ENCODE peak calls at places on chromosome 15, in ten cellular contexts. S is K562; X is PC-9; W is brain microvascular endothelial cell; F is upper lobe of left lung; H is body of pancreas; R is prostate gland; J is CD8-positive, alpha-beta memory T cell; D is adipocyte; A is thyroid gland. P is an unnamed sample. For H3K27me3, the result is how much of the 10 kb centered on the place peaks cover.

GRCh38 chr15:89749951-89750559 is 994 bp downstream of the MESP1 start:
- DNase-seq in W (no peak), R (no peak), J (no peak), H (peak), D (peak), A (peak), S (no peak), F (peak), X (no peak), P (no peak)

GRCh38 chr15:90650956-90651689 is 66.0 kb upstream of the BLM start:
- DNase-seq in A (no peak), X (no peak), S (no peak), R (no peak), F (no peak), D (no peak), H (no peak), J (no peak), W (no peak), P (no peak)

GRCh38 chr15:79088426-79089205 is 2.0 kb downstream of the RASGRF1 start:
- DNase-seq in X (no peak), J (no peak), H (no peak), W (no peak), F (peak), R (no peak), S (no peak), D (no peak), A (no peak), P (no peak)

GRCh38 chr15:34304613-34305012 is 33.0 kb downstream of the SLC12A6 start:
- DNase-seq in D (peak), S (no peak), A (no peak), H (no peak), X (no peak), R (no peak), J (no peak), F (no peak), W (peak), P (no peak)

GRCh38 chr15:65870889-65871533 is 1.7 kb downstream of the RAB11A start:
- DNase-seq in J (no peak), H (no peak), S (peak), X (no peak), A (no peak), R (no peak), F (no peak), W (peak), D (peak), P (no peak)

GRCh38 chr15:73052679-73053397 is 575 bp downstream of the NEO1 start:
- DNase-seq in R (peak), H (peak), F (peak), D (peak), W (no peak), X (peak), J (peak), A (peak), S (peak), P (peak)

GRCh38 chr15:92020765-92021164 is 167.3 kb downstream of the SLCO3A1 start:
- DNase-seq in S (no peak), R (no peak), F (no peak), J (no peak), D (peak), A (no peak), H (no peak), W (no peak), X (no peak), P (no peak)

GRCh38 chr15:61889706-61890105 is 170.5 kb downstream of the VPS13C start:
- DNase-seq in H (no peak), A (no peak), R (no peak), F (no peak), D (no peak), W (no peak), S (no peak), X (no peak), J (no peak), P (no peak)

GRCh38 chr15:90869601-90870353 is 1.4 kb downstream of the FURIN start:
- DNase-seq in D (peak), S (peak), W (peak), J (no peak), A (peak), H (peak), X (peak), F (peak), R (no peak), P (peak)

GRCh38 chr15:68227806-68228142 is 1.8 kb downstream of the CLN6 start:
- DNase-seq in S (peak), A (no peak), H (no peak), F (no peak), D (no peak), J (no peak), W (no peak), R (no peak), X (no peak), P (no peak)

GRCh38 chr15:91553455-91553854 is 300.1 kb upstream of the SLCO3A1 start:
- DNase-seq in W (no peak), D (no peak), X (no peak), J (no peak), F (peak), S (no peak), H (no peak), A (peak), R (no peak), P (no peak)

GRCh38 chr15:75916978-75917377 is 13.3 kb downstream of the FBXO22 start:
- DNase-seq in F (no peak), R (no peak), X (no peak), A (no peak), W (no peak), D (no peak), H (no peak), S (no peak), J (no peak), P (no peak)

GRCh38 chr15:57611938-57612337 is 20.2 kb downstream of the MYZAP start:
- DNase-seq in W (no peak), A (peak), R (peak), S (no peak), J (no peak), F (peak), D (peak), X (peak), H (peak), P (peak)

GRCh38 chr15:84001037-84001436 is 234.5 kb upstream of the GOLGA6L4 start:
- DNase-seq in S (no peak), F (no peak), J (no peak), H (no peak), A (no peak), X (no peak), R (no peak), D (no peak), W (no peak), P (no peak)

GRCh38 chr15:63600001-63600645 is 2.9 kb downstream of the FBXL22 start:
- DNase-seq in D (no peak), R (peak), A (peak), H (peak), F (peak), J (no peak), X (peak), W (no peak), S (no peak), P (peak)

GRCh38 chr15:63597033-63597790 is at the start of gene FBXL22:
- DNase-seq in R (peak), A (no peak), X (no peak), F (peak), W (no peak), D (no peak), J (no peak), H (no peak), S (no peak), P (no peak)

GRCh38 chr15:63599401-63600000 is 2.3 kb downstream of the FBXL22 start:
- DNase-seq in X (peak), J (peak), H (peak), F (peak), A (peak), R (peak), S (no peak), D (peak), W (no peak), P (peak)

GRCh38 chr15:63597821-63598220 is 634 bp downstream of the FBXL22 start:
- DNase-seq in A (no peak), J (no peak), S (no peak), F (no peak), D (no peak), X (no peak), W (no peak), H (no peak), R (no peak), P (no peak)

DNA sequence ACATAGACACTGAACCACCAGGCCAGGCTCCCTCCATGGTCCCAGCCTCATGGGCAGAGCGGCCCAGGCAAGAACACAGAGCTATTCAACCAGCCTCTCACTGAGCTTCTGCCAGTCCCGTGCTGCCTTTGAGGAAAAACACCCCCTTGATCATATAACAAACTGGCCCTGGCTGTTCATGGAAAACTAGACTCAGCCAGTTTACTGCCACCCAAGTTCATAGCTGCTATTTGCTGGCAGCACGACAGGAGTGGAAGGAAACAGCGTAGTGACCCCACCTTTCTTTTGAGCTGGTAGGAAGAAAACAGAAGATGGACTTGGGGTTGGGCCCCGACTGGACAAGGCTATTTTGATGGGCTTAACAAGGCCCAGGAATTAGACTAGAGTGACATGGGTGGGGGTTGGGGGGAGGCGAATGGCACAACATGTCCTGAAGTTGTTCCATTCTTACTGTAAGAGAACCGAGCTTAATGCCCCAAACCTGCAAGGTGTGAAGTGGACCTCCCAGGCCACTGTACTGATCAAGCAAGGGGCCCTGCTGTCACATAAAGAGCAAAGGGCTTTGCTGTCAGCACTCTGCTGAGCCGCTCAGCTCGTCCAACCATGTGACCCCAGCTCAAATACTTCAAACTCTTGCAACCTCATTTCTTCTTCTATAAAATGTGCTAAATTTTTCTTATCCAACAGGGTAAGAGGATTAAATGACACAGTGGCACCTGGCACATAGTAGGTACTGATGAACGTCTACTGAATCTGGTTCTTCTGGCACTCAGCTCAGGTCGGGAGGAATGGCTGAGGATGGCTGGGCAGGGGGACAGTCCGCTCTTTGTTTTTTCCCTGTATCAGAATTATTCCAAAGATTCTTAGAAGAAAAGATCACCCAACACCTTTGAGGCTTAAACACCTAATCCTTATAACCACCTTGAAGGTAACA is 1.5 kb downstream of the FBXL22 start:
- DNase-seq in H (peak), D (no peak), S (no peak), R (peak), W (no peak), J (no peak), A (peak), X (no peak), F (no peak), P (no peak)
- H3K4me3 ChIP-seq in H (no peak), D (no peak), S (no peak), R (no peak), W (no peak), J (no peak), A (peak), X (peak), F (no peak), P (no peak)

DNA sequence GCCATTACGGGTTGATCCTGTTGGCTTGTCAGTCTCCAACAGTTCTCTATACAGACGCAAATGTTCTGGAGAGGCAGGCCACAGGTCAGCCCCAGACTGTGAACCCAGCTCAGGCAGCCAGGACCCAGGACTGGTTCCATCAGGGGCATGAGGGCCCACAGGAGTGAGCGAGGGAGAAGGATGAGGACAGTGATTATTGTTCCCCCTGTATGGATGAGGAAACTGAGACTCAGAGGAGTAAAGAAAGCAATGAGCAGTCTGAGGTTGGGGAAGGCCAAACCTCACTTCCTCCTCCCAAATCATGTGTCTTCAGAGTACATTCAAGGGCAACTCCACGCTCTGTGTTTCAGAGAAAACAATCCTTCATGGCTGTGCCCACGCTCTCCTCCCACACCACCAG is 121.9 kb downstream of the RPLP1 start:
- DNase-seq in H (no peak), W (no peak), A (no peak), R (no peak), X (no peak), D (no peak), F (no peak), S (no peak), J (no peak), P (no peak)
- H3K27me3 ChIP-seq in H (under half), W (under half), A (under half), R (under half), X (under half), D (under half), F (under half), S (under half), J (under half), P (under half)

DNA sequence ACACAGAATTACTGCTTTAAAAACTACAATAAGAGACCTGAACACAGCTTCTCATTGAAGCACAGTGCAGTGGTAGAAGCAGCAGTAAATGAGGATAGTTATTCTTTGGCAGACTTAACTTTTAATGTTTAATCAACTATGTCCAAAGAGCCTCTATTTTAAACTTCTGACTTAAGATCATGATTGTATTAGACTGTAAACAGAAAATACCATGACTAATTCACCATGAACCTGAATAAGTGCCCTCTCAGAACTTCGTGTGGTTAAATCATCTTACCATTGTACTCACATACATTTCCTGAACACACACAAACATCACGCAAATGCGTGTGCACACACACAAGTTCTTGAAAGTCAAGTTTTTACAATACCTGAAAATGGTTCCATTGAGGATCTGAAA is 13.9 kb downstream of the CEP152 start:
- DNase-seq in H (no peak), J (no peak), D (peak), W (no peak), A (no peak), X (no peak), F (no peak), S (no peak), R (no peak), P (no peak)
- H3K4me3 ChIP-seq in H (no peak), J (no peak), D (peak), W (no peak), A (no peak), X (no peak), F (no peak), S (no peak), R (no peak), P (no peak)

GRCh38 chr15:70048196-70048565 is 49.5 kb downstream of the TLE3 start:
- DNase-seq in J (no peak), H (no peak), W (no peak), S (no peak), R (no peak), D (no peak), X (no peak), A (peak), F (no peak), P (no peak)
- H3K27me3 ChIP-seq in J (under half), H (under half), W (under half), S (under half), R (under half), D (under half), X (under half), A (under half), F (under half), P (under half)

GRCh38 chr15:67023517-67024321 is 41.7 kb upstream of the SMAD3 start:
- DNase-seq in J (no peak), A (no peak), D (no peak), R (no peak), W (no peak), F (no peak), X (peak), S (no peak), H (peak), P (peak)
- H3K4me3 ChIP-seq in J (no peak), A (no peak), D (peak), R (no peak), W (no peak), F (no peak), X (no peak), S (no peak), H (no peak), P (no peak)

DNA sequence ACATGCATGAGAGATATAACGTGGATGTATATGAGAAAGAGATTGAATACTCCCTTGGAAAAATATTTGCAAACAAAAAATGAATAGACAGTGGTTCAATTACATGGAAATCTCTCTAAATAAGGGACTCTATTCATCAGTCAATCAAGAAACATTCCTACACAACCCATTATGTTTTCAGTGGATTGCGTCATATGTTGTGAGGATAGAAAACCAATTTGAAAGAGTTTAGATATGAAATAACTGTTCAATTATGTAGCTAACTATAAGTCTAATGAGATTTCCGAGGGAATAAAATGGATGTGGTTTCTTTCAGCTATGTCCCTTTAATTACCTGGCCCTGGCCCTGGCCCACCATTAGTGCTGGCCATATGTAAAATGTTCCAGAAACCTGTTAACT is 86.7 kb upstream of the TMCO5A start:
- DNase-seq in F (no peak), D (no peak), X (no peak), W (no peak), R (no peak), S (no peak), A (no peak), J (no peak), H (no peak), P (no peak)
- H3K27me3 ChIP-seq in F (under half), D (under half), X (under half), W (under half), R (under half), S (under half), A (under half), J (under half), H (under half), P (under half)

GRCh38 chr15:74843891-74844299 is 939 bp upstream of the ULK3 start:
- DNase-seq in H (no peak), W (no peak), A (no peak), S (peak), D (no peak), F (no peak), X (no peak), R (no peak), J (no peak), P (no peak)

GRCh38 chr15:74843445-74843828 is 481 bp upstream of the ULK3 start:
- DNase-seq in J (no peak), F (no peak), A (no peak), S (no peak), R (no peak), X (no peak), D (no peak), H (no peak), W (no peak), P (no peak)

GRCh38 chr15:74840851-74841760 is 1.9 kb downstream of the ULK3 start:
- DNase-seq in H (no peak), R (no peak), A (no peak), F (no peak), W (no peak), D (no peak), S (peak), X (no peak), J (no peak), P (no peak)

GRCh38 chr15:74842581-74843444 is at the start of gene ULK3:
- DNase-seq in X (peak), F (peak), A (peak), S (peak), D (peak), R (peak), H (peak), J (peak), W (peak), P (peak)

DNA sequence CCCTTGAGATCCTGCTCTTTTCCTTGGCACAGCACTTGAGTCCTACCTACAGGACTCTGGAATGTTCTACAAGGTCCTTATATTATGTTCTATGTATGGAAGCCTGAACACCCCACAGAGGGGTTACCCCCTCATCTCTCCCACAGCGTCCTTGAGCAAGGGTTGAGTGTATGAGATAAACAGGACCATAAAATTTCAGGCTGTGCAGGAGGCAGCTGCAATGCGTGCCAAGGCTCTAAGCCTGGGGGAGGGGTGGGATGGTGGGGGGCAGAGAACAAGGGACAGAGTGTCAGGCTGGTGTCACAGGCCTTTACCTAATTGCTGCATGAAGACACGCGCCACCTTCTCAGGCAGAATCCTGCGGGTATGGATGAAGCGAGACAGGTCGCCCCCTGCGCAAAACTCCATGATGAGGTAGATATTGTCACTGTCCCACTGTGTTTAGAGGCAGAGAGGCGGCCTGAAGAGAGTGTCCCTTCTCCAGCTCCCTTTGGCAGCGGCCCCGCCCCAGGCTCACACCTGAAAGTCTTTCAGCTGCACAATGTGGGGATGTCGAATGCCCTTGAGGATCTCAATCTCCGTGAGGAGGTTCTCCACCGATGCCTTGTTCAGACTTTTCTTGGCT is 1.1 kb downstream of the ULK3 start:
- DNase-seq in J (no peak), W (no peak), S (no peak), F (no peak), R (no peak), X (no peak), A (no peak), H (no peak), D (no peak), P (no peak)
- H3K4me3 ChIP-seq in J (peak), W (peak), S (peak), F (peak), R (peak), X (peak), A (peak), H (peak), D (peak), P (peak)

GRCh38 chr15:70474682-70475438 is 288.5 kb downstream of the UACA start:
- DNase-seq in J (peak), R (peak), A (peak), D (peak), S (no peak), X (peak), W (peak), H (peak), F (peak), P (peak)
- H3K27me3 ChIP-seq in J (under half), R (under half), A (under half), D (under half), S (half or more), X (under half), W (under half), H (under half), F (under half), P (under half)